ENCODE peak calls at places on chromosomes 5 and 9, in five cellular contexts. A is H9; B is thoracic aorta; M is hepatocyte; P is CD4-positive, alpha-beta memory T cell. L is an unnamed sample.

GRCh38 chr9:76401580-76402354 is 7.5 kb upstream of the RFK start:
- DNase-seq in P (no peak), B (no peak), M (no peak), A (no peak), L (no peak)

GRCh38 chr5:113106821-113107220 is 130.2 kb downstream of the DCP2 start:
- DNase-seq in A (no peak), P (no peak), M (no peak), B (no peak), L (no peak)

GRCh38 chr9:131824175-131824594 is 84.3 kb upstream of the RAPGEF1 start:
- DNase-seq in P (no peak), M (no peak), B (no peak), A (no peak), L (no peak)

GRCh38 chr9:35689601-35690446 is at the start of gene TPM2:
- DNase-seq in P (no peak), A (peak; percentile 87), M (peak; percentile 60), B (peak; percentile 62), L (peak; percentile 89)

GRCh38 chr9:4366649-4367330 is 66.9 kb upstream of the GLIS3 start:
- DNase-seq in M (peak; percentile 49), B (no peak), P (no peak), A (peak; percentile 63), L (peak; percentile 84)

GRCh38 chr9:120445974-120446373 is 134.0 kb downstream of the CDK5RAP2 start:
- DNase-seq in B (no peak), P (peak; percentile 22), A (no peak), M (no peak), L (no peak)

GRCh38 chr9:37377688-37378612 is 44.5 kb upstream of the GRHPR start:
- DNase-seq in A (no peak), M (no peak), B (no peak), P (no peak), L (no peak)

GRCh38 chr9:77277719-77278118 is 100.4 kb downstream of the VPS13A start:
- DNase-seq in B (no peak), A (no peak), P (no peak), M (no peak), L (no peak)

GRCh38 chr9:31089822-31090221 is 1294.6 kb upstream of the ACO1 start:
- DNase-seq in A (no peak), M (no peak), B (no peak), P (no peak), L (no peak)

GRCh38 chr5:132099073-132099748 is 25.6 kb downstream of the CSF2 start:
- DNase-seq in B (no peak), M (no peak), A (no peak), P (no peak), L (peak; percentile 29)

GRCh38 chr9:117044241-117044640 is 357.1 kb downstream of the TRIM32 start:
- DNase-seq in P (no peak), A (peak; percentile 80), B (no peak), M (no peak), L (peak; percentile 90)

GRCh38 chr9:113352411-113352810 is 3.1 kb downstream of the BSPRY start:
- DNase-seq in B (no peak), A (no peak), P (no peak), M (no peak), L (no peak)

GRCh38 chr9:127802576-127803443 is at the start of gene FPGS:
- DNase-seq in P (peak; percentile 84), B (peak; percentile 83), M (peak; percentile 94), A (peak; percentile 92), L (peak; percentile 95)

GRCh38 chr9:2199999-2200796 is 185.1 kb downstream of the SMARCA2 start:
- DNase-seq in M (no peak), A (peak; percentile 59), B (no peak), P (no peak), L (peak; percentile 53)

GRCh38 chr9:111588846-111589245 is 10.6 kb downstream of the PTGR1 start:
- DNase-seq in B (no peak), M (no peak), A (no peak), P (no peak), L (no peak)

GRCh38 chr5:102863764-102864560 is 108.9 kb downstream of the PAM start:
- DNase-seq in M (no peak), P (no peak), A (no peak), B (no peak), L (no peak)

GRCh38 chr5:141848771-141849370 is 29.3 kb downstream of the PCDH1 start:
- DNase-seq in P (no peak), B (peak; percentile 25), M (peak; percentile 69), A (peak; percentile 95), L (peak; percentile 96)

GRCh38 chr5:137605377-137605776 is 106.3 kb upstream of the SPOCK1 start:
- DNase-seq in M (no peak), P (no peak), A (no peak), B (no peak), L (peak; percentile 47)

GRCh38 chr5:127758884-127759283 is 55.7 kb downstream of the CCDC192 start:
- DNase-seq in P (no peak), M (peak; percentile 55), B (no peak), A (no peak), L (peak; percentile 59)

GRCh38 chr9:2722715-2723114 is 5.4 kb downstream of the KCNV2 start:
- DNase-seq in P (no peak), B (no peak), A (peak; percentile 40), M (no peak), L (no peak)

GRCh38 chr9:61666310-61666709 is 476.5 kb downstream of the SPATA31A7 start:
- DNase-seq in M (no peak), P (no peak), B (no peak), A (peak; percentile 1), L (no peak)

GRCh38 chr9:72828281-72828731 is 124.5 kb downstream of the ALDH1A1 start:
- DNase-seq in P (no peak), A (no peak), M (peak; percentile 7), B (no peak), L (no peak)

GRCh38 chr9:134059661-134060395 is 8.0 kb downstream of the BRD3 start:
- DNase-seq in M (no peak), B (no peak), A (peak; percentile 24), P (no peak), L (peak; percentile 47)

GRCh38 chr9:136127313-136127712 is 8.6 kb upstream of the TMEM250 start:
- DNase-seq in M (no peak), B (no peak), A (no peak), P (no peak), L (no peak)

GRCh38 chr9:34957492-34958410 is at the start of gene PHF24:
- DNase-seq in P (peak; percentile 15), B (no peak), A (peak; percentile 47), M (peak; percentile 70), L (peak; percentile 77)

GRCh38 chr5:5628866-5629265 is 206.4 kb downstream of the ICE1 start:
- DNase-seq in B (no peak), P (no peak), M (no peak), A (no peak), L (no peak)

GRCh38 chr5:5626412-5626811 is 203.9 kb downstream of the ICE1 start:
- DNase-seq in A (no peak), M (no peak), P (no peak), B (no peak), L (no peak)

GRCh38 chr5:5622806-5623205 is 200.3 kb downstream of the ICE1 start:
- DNase-seq in M (no peak), A (no peak), B (no peak), P (no peak), L (no peak)

GRCh38 chr5:5619546-5619945 is 197.1 kb downstream of the ICE1 start:
- DNase-seq in P (no peak), A (no peak), B (no peak), M (no peak), L (no peak)

DNA sequence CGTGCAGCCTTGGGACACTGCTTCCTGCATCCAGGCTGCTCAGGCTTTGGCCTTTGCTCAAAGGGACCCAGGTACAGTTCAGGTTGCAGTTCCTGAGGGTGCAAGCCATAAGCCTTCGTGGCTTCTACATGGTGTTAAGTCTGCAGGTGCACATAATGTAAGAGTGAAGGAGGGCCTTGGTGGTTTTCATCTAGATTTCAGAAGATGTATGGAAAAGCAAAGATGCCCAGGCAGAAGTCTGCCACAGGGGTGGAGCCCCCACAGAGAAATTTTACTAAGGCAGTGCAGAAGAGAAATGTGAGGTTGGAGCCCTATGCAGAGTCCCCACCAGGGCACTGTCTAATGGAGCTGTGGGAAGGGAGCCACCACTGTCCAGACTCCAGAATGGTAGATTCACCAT is 200.9 kb downstream of the ICE1 start:
- DNase-seq in P (no peak), A (no peak), M (no peak), B (no peak), L (no peak)
- H3K9me3 ChIP-seq in P (no peaks in the 10 kb centered on the region), A (peaks cover 24% of the 10 kb centered on the region), M (no peaks in the 10 kb centered on the region), B (no peaks in the 10 kb centered on the region), L (peaks cover 21% of the 10 kb centered on the region)

GRCh38 chr9:110440161-110440560 is 102.5 kb upstream of the TXNDC8 start:
- DNase-seq in M (no peak), A (no peak), B (no peak), P (no peak), L (no peak)
- H3K27me3 ChIP-seq in M (no peaks in the 10 kb centered on the region), A (no peaks in the 10 kb centered on the region), B (no peaks in the 10 kb centered on the region), P (no peaks in the 10 kb centered on the region), L (peaks cover 41% of the 10 kb centered on the region)

DNA sequence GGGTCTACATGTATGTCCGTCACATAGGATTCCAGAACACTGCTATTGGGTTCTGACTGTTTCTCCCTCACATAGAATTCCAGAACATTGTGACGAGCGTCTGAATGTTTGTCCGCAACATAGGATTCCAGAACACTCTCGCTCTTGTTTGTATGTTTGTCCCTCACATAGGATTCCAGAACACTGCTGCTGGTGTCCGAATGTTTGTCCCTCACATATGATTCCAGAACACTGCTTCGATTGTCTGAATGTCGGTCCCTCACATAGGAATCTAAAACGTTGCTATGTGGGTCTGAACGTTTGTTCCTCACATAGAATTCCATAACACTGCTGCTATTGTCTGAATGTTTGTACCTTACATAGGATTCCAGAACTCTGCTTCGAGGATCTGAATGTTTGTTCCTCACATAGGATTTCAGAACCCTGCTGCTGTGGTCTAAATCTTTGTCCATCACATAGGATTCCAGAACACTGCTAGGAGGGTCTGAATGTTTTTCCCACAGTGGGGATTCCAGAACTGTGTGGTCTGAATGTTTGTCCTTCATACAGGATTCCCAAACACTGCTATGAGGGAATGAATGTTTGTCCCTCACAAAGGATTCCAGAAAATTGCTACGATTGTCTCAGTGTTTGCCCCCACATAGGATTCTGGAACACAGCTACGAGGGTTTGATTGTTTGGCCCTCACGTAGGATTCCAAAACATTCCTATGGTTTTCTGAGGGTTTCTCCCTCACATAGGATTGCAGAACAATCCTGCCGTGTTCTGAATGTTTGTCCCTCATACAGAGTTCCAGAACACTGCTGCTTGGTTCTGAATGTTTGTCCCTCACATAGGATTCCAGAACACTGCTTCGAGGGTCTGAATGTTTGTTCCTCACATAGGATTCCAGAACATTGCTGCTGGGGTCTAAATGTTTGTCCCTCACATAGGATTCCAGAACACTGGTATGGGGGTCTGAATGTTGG is 220.5 kb downstream of the FOXD4L6 start:
- DNase-seq in B (no peak), M (no peak), A (peak; percentile 14), P (no peak), L (peak; percentile 15)
- H3K9me3 ChIP-seq in B (peaks cover 99% of the 10 kb centered on the region), M (peaks cover 33% of the 10 kb centered on the region), A (peaks cover 72% of the 10 kb centered on the region), P (peaks cover 6% of the 10 kb centered on the region), L (peaks cover 79% of the 10 kb centered on the region)

DNA sequence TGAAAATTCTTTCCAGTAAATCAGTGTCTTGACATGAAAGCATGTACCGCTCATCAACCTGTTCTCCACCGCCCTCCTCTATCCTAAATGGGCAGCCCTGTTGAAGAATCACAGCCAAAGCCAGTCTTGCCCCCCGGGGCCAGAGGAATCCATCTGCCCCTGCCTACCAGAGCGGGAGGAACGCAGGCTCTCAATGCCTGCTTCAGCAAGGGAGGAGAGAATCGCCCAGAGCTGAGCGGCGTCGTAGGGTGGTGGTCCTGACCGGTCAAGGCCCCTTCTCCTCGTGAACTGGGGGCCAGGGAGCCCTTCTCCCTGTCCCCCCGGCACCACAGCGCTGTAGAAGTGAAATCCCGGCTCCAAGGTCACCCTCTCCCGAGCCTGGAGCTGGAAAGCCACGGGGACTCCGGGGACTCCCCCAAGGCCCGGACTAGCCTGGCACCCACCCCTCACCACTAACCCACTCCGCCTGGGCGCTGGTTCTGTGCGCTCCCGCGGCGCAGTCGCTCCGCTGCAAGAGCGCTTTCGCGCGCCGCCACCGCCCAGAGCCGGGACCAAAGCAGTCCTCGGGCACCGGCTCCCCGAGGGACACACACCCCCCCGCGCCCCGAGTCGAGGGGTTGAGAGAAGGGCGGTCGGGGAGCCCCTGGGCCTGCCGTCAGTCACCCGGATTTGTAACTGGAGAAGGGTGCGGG is 718 bp upstream of the TMEM215 start:
- DNase-seq in M (peak; percentile 7), B (no peak), P (no peak), A (peak; percentile 44), L (peak; percentile 78)
- H3K27me3 ChIP-seq in M (peaks cover 65% of the 10 kb centered on the region), B (no peaks in the 10 kb centered on the region), P (no peaks in the 10 kb centered on the region), A (peaks cover 16% of the 10 kb centered on the region), L (peaks cover 100% of the 10 kb centered on the region)

L was measured in endodermal cell.